ENCODE peak calls at places on chromosomes 6 and 20, in nine cellular contexts. B, H, P, S, U, W, O, T and J are unnamed samples.

GRCh38 chr20:25532971-25533391 is 52.4 kb downstream of the NINL start:
- DNase-seq in U (no peak), S (no peak), O (no peak), T (no peak), P (no peak), W (no peak), H (no peak), B (no peak), J (no peak)

GRCh38 chr20:56989516-56989915 is 276.9 kb downstream of the BMP7 start:
- DNase-seq in P (no peak), H (no peak), U (no peak), B (no peak), W (no peak), S (no peak), T (no peak), O (no peak), J (no peak)

GRCh38 chr6:143940011-143940597 is 68.0 kb downstream of the PLAGL1 start:
- DNase-seq in H (no peak), W (peak; percentile 40), P (peak; percentile 83), O (peak; percentile 65), B (peak; percentile 38), S (peak; percentile 90), T (peak; percentile 21), U (peak; percentile 35), J (no peak)

GRCh38 chr6:165184192-165184979 is 125.0 kb downstream of the C6orf118 start:
- DNase-seq in S (no peak), T (no peak), U (no peak), O (no peak), W (no peak), P (no peak), H (no peak), B (no peak), J (no peak)

GRCh38 chr6:73521351-73522254 is 771 bp upstream of the EEF1A1 start:
- DNase-seq in T (peak; percentile 62), P (peak; percentile 91), B (peak; percentile 91), W (peak; percentile 75), U (no peak), S (peak; percentile 62), O (peak; percentile 47), H (peak; percentile 76), J (peak; percentile 88)

GRCh38 chr20:11101243-11101642 is 427.4 kb upstream of the JAG1 start:
- DNase-seq in P (no peak), W (no peak), S (no peak), H (no peak), T (no peak), B (peak; percentile 67), U (no peak), O (no peak), J (no peak)

GRCh38 chr20:49642808-49643207 is 70.9 kb downstream of the B4GALT5 start:
- DNase-seq in P (no peak), S (no peak), H (no peak), W (no peak), T (no peak), B (no peak), U (peak; percentile 1), O (no peak), J (no peak)

GRCh38 chr6:164048840-164049239 is 634.3 kb downstream of the QKI start:
- DNase-seq in S (no peak), T (no peak), P (no peak), U (no peak), H (no peak), O (no peak), W (no peak), B (no peak), J (no peak)

GRCh38 chr6:83849127-83849526 is 4.0 kb upstream of the RIPPLY2 start:
- DNase-seq in W (no peak), B (no peak), P (no peak), O (no peak), S (no peak), U (no peak), H (no peak), T (no peak), J (no peak)

GRCh38 chr6:106421491-106421890 is 61.0 kb downstream of the CRYBG1 start:
- DNase-seq in B (peak; percentile 3), O (no peak), H (no peak), T (no peak), U (no peak), W (no peak), P (no peak), S (no peak), J (no peak)

GRCh38 chr6:22470454-22471368 is 98.7 kb upstream of the HDGFL1 start:
- DNase-seq in B (peak; percentile 51), U (peak; percentile 35), H (no peak), P (no peak), S (no peak), W (no peak), O (peak; percentile 1), T (peak; percentile 7), J (peak; percentile 39)

GRCh38 chr6:27684264-27685211 is 211.6 kb upstream of the ZNF184 start:
- DNase-seq in H (no peak), B (peak; percentile 76), O (peak; percentile 80), U (no peak), W (peak; percentile 70), T (no peak), P (peak; percentile 56), S (peak; percentile 66), J (peak; percentile 54)

DNA sequence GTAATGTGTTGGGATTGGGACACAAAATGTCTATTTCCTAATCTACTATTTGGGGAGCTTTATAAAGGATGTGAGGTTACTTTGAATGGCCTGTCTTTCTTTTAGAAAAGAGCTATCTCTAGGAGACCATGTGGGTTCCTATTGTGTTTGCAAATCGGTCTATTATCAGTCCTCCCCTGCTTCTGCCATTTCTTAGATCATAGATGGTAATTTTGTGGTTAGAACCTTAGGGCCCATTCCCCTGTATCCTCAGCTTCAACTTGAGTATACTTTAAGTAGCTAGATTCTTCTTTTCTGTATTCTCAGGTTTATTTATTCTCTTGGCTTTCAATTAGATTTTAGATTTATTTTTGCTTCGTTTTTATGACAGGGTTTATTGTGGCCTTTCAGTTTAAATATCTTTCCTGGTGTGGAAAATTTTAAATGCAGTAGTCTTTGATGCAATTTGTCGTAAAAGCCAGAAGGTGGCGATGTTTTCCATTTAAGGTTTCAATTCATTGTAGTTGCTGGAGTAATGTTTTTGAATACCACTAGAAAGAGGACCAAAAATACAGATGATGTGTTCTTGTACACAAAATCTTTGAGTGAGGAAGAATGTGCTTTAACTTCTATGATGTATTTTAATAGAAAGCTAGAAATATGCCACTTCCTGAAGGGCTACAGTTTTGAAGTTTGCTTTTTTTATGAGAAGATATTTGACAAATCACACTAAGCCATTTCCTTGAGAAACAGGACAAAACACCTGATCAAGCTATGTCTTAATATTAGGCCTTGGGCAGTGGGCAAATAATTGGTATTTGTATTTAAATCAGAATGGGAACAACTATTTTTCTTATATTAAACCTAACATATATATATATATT is 20.3 kb downstream of the TBPL1 start:
- DNase-seq in S (peak; percentile 35), T (no peak), P (no peak), W (no peak), O (peak; percentile 39), B (peak; percentile 72), H (no peak), U (no peak), J (no peak)
- TF ChIP-seq CTCF in S (peak; percentile 56), T (peak; percentile 80), P (peak; percentile 78), W (peak; percentile 74), O (peak; percentile 66), B (peak; percentile 80), H (peak; percentile 81), U (peak; percentile 68), J (peak; percentile 51)

DNA sequence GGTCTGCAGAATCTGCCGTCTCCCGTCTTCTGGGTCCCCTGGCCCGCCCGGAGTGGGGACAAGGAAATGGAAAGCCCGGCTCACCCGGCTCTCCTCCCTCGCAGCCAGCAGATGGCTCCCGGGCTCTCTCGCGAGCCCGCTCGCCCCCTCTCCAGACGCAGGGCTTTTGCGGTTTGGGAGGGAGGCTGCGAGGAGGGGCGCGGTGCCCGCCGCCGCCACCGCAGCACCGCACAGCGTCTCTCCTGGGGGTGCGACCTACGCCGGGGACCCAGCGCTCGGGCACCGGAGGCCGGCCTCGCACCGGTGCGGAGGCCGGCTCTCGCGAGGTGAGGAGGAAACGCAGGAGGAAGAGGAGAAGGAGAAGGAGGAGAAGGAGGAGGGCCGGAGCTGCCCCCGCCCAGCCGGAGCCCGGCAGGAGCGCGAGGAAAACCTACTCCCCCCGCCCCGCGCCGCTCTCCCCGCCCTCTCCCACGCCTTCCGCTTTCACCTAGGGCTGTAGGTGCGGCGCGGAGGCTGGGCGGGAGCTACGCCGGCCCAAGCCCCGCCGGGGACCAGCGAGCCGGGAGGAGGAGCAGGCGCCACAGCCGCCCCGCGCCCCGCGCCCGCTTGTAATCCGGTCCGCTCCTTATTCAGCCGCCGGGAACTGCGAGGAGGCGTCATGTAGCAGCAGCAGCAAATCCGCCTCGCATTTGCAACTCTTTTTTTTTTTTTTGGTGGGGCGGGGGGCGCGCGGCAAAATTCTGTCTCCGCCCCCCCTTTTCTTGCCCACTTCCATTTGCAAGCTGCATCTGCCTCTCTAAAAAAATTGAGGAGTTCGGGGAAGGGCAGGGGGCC is at the start of gene CARMIL1:
- DNase-seq in T (peak; percentile 57), O (peak; percentile 79), H (no peak), S (peak; percentile 90), W (peak; percentile 87), U (peak; percentile 85), P (peak; percentile 95), B (peak; percentile 52), J (peak; percentile 84)
- TF ChIP-seq POLR2A in T (no peak), O (peak; percentile 33), H (no peak), S (no peak), W (no peak), U (peak; percentile 9), P (peak; percentile 67), B (no peak), J (no peak)

DNA sequence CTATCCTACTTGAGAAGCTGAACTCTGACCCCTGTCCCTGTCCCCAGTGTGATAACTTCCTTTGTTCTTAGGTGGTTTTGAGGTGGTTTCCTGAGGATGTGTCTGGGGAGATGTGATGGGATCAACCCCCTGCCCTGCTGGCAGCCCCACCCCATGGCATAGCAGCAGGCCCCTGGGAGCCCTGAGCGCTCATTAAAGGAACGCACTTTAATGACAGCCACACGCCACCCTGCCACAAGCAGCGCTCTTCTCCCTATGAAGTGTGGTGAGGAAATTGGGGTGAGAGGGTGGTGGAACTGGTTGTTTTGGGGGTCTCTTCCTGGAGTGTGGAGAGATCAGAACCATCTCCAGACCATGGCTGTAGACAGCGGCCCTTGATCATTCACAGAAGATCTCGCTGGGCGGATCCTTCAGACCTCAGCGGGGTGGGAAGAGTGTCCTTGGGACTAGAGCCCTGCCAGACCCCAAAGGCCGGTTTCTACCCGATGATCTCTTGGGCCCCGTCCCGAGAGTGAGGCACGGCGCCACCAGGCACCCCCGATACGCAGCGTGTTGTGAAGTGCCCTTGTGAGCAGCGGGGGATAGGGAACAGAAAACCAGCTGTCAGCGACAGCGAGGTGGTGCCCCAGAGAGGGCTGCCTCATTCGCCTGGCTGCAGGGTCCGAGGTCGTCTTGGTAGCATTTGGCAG is 45.4 kb downstream of the SYNJ2 start:
- DNase-seq in P (no peak), O (no peak), H (no peak), U (no peak), S (no peak), B (no peak), T (no peak), W (no peak), J (peak; percentile 37)
- H3K4me1 ChIP-seq in P (peaks cover 5% of the 10 kb centered on the region), O (peaks cover 73% of the 10 kb centered on the region), H (peaks cover 52% of the 10 kb centered on the region), U (peaks cover 16% of the 10 kb centered on the region), S (peaks cover 31% of the 10 kb centered on the region), B (peaks cover 44% of the 10 kb centered on the region), T (peaks cover 26% of the 10 kb centered on the region), W (peaks cover 13% of the 10 kb centered on the region), J (peaks cover 11% of the 10 kb centered on the region)

DNA sequence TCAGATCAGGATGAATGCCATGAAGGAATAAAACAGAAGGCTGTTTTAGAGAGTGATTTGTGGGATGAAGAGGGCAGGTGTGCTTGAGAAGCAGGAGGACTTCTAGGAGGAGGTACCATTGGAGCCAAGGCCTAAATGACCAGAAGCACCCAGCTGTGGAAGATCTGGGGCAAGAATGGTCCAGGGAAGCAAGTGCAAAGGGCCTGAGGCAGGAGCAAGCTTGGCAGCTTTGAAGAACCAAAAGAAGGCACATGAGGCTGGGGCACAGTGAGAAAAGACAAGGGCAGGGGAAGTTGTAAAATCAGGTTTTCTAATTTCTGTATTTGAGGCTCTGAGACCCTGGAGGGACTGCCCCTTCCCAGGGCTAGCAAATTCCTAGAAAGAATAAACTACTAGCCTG is 9.8 kb downstream of the SLC13A3 start:
- DNase-seq in W (no peak), S (no peak), U (no peak), O (no peak), T (no peak), B (no peak), H (no peak), P (no peak), J (no peak)
- TF ChIP-seq CTCF in W (no peak), S (no peak), U (no peak), O (no peak), T (no peak), B (no peak), H (no peak), P (no peak), J (no peak)